ENCODE peak calls at places on chromosomes 5 and 9, in eight cellular contexts. N, A, V, X, U, I, Q and R are unnamed samples.

GRCh38 chr5:154653764-154654483 is 101.3 kb upstream of the LARP1 start:
- DNase-seq in N (no peak), A (peak), V (no peak), X (no peak), U (no peak), I (no peak), Q (no peak), R (no peak)

GRCh38 chr9:16202913-16203734 is 650.3 kb downstream of the CCDC171 start:
- DNase-seq in N (no peak), A (peak), V (no peak), X (peak), U (no peak), I (no peak), Q (peak), R (no peak)

GRCh38 chr9:121622842-121623203 is 28.6 kb upstream of the DAB2IP start:
- DNase-seq in N (no peak), A (no peak), V (no peak), X (no peak), U (no peak), I (no peak), Q (no peak), R (no peak)

GRCh38 chr5:64811050-64811640 is 42.4 kb downstream of the CWC27 start:
- DNase-seq in N (no peak), A (peak), V (peak), X (peak), U (no peak), I (peak), Q (peak), R (no peak)

GRCh38 chr9:127531676-127532075 is 80.4 kb downstream of the LRSAM1 start:
- DNase-seq in N (no peak), A (no peak), V (no peak), X (no peak), U (no peak), I (no peak), Q (no peak), R (no peak)

GRCh38 chr5:109387408-109387974 is 22.3 kb downstream of the PJA2 start:
- DNase-seq in N (no peak), A (no peak), V (no peak), X (no peak), U (no peak), I (no peak), Q (no peak), R (no peak)

GRCh38 chr9:75063556-75064305 is 24.2 kb downstream of the NMRK1 start:
- DNase-seq in N (no peak), A (no peak), V (no peak), X (no peak), U (no peak), I (no peak), Q (no peak), R (no peak)

GRCh38 chr5:32422697-32423096 is 21.8 kb downstream of the ZFR start:
- DNase-seq in N (no peak), A (no peak), V (no peak), X (no peak), U (no peak), I (no peak), Q (no peak), R (no peak)

GRCh38 chr9:132943677-132944293 is 631 bp downstream of the TSC1 start:
- DNase-seq in N (peak), A (peak), V (no peak), X (no peak), U (no peak), I (no peak), Q (no peak), R (no peak)

GRCh38 chr5:14528926-14529325 is 52.7 kb upstream of the OTULINL start:
- DNase-seq in N (no peak), A (no peak), V (no peak), X (no peak), U (no peak), I (no peak), Q (no peak), R (no peak)

GRCh38 chr9:95139121-95139520 is 178.4 kb downstream of the FANCC start:
- DNase-seq in N (no peak), A (no peak), V (no peak), X (no peak), U (no peak), I (no peak), Q (no peak), R (no peak)

GRCh38 chr5:81232449-81233079 is 558 bp upstream of the CKMT2 start:
- DNase-seq in N (no peak), A (no peak), V (no peak), X (no peak), U (no peak), I (no peak), Q (no peak), R (no peak)

GRCh38 chr5:153866176-153866575 is 172.5 kb downstream of the FAM114A2 start:
- DNase-seq in N (no peak), A (no peak), V (no peak), X (no peak), U (no peak), I (no peak), Q (no peak), R (no peak)

GRCh38 chr9:96253059-96253696 is 48.8 kb downstream of the HSD17B3 start:
- DNase-seq in N (no peak), A (no peak), V (no peak), X (no peak), U (no peak), I (no peak), Q (no peak), R (no peak)

GRCh38 chr9:34771023-34771422 is 61.1 kb upstream of the CCL21 start:
- DNase-seq in N (no peak), A (no peak), V (no peak), X (no peak), U (no peak), I (no peak), Q (no peak), R (no peak)

GRCh38 chr5:53733853-53734252 is 173.4 kb downstream of the NDUFS4 start:
- DNase-seq in N (no peak), A (no peak), V (no peak), X (no peak), U (no peak), I (no peak), Q (no peak), R (no peak)

GRCh38 chr5:1983919-1984695 is 101.4 kb upstream of the IRX4 start:
- DNase-seq in N (no peak), A (no peak), V (no peak), X (no peak), U (no peak), I (no peak), Q (no peak), R (no peak)

GRCh38 chr5:61658592-61659008 is 326.5 kb downstream of the ZSWIM6 start:
- DNase-seq in N (peak), A (peak), V (peak), X (peak), U (peak), I (peak), Q (peak), R (peak)

GRCh38 chr5:143717400-143717799 is 94.6 kb upstream of the HMHB1 start:
- DNase-seq in N (no peak), A (peak), V (no peak), X (peak), U (no peak), I (no peak), Q (no peak), R (no peak)

DNA sequence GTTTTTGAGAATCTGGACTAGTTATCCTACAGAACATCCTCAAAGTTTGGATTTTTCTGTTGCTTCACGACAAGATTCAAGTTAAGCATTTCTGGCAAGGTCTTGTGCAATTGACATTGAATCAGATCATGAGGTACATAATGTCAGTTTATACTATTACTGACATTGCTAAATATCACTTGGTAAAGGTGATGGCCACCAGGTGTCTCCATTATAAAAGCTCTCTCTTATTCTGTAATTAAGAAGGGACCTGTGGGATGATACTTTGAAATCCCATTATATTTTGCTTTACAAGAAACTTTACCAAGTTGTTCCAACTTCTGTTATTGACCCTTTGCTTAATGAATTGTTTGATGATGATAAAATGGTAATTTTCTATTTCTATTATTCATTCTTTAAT is 131.0 kb upstream of the ASTN2 start:
- DNase-seq in N (no peak), A (no peak), V (no peak), X (no peak), U (no peak), I (no peak), Q (no peak), R (no peak)
- TF ChIP-seq CTCF in N (no peak), A (no peak), V (no peak), X (no peak), U (no peak), I (no peak), Q (peak), R (no peak)

GRCh38 chr9:134163374-134164196 is 779 bp downstream of the RNU6ATAC start:
- DNase-seq in N (peak), A (peak), V (peak), X (no peak), U (peak), I (peak), Q (peak), R (peak)
- TF ChIP-seq CTCF in N (peak), A (peak), V (no peak), X (peak), U (peak), I (peak), Q (peak), R (no peak)

GRCh38 chr5:57716661-57717060 is 234.1 kb upstream of the ACTBL2 start:
- DNase-seq in N (no peak), A (no peak), V (no peak), X (no peak), U (no peak), I (no peak), Q (no peak), R (no peak)

GRCh38 chr5:57718155-57718554 is 235.5 kb upstream of the ACTBL2 start:
- DNase-seq in N (no peak), A (no peak), V (no peak), X (peak), U (no peak), I (no peak), Q (no peak), R (no peak)

GRCh38 chr5:57719216-57719615 is 236.6 kb upstream of the ACTBL2 start:
- DNase-seq in N (no peak), A (no peak), V (no peak), X (no peak), U (no peak), I (no peak), Q (no peak), R (no peak)

GRCh38 chr5:57715296-57715695 is 232.7 kb upstream of the ACTBL2 start:
- DNase-seq in N (no peak), A (no peak), V (no peak), X (no peak), U (no peak), I (no peak), Q (no peak), R (no peak)

DNA sequence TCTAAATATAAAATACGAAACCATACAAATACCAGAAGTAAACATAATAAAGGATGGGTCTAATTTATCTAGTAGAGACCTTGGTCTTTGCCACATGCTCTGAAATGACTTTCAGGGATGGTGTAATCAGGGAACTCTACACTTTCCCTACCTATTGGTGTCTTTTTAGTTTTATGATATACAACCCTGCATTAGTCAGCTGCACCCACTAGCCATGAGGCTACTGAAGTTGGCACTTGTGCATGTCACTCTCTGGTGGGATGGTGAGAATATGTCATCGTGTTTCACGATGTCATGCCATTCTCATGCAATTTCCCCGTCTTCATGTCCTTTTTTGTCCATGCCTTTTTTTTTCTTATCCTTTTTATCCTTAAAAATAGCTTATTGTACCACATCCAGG is 234.9 kb upstream of the ACTBL2 start:
- DNase-seq in N (no peak), A (no peak), V (no peak), X (no peak), U (no peak), I (no peak), Q (no peak), R (no peak)
- TF ChIP-seq CTCF in N (no peak), A (no peak), V (no peak), X (no peak), U (no peak), I (no peak), Q (no peak), R (no peak)

GRCh38 chr5:142056831-142057696 is 44.2 kb upstream of the GNPDA1 start:
- DNase-seq in N (no peak), A (no peak), V (no peak), X (no peak), U (no peak), I (no peak), Q (no peak), R (no peak)

GRCh38 chr5:142063376-142063775 is 45.2 kb upstream of the NDFIP1 start:
- DNase-seq in N (no peak), A (no peak), V (no peak), X (no peak), U (no peak), I (no peak), Q (no peak), R (no peak)

GRCh38 chr5:142063878-142064331 is 44.7 kb upstream of the NDFIP1 start:
- DNase-seq in N (no peak), A (peak), V (peak), X (peak), U (no peak), I (peak), Q (peak), R (no peak)

GRCh38 chr5:142057697-142058056 is 44.9 kb upstream of the GNPDA1 start:
- DNase-seq in N (no peak), A (no peak), V (no peak), X (no peak), U (no peak), I (no peak), Q (no peak), R (no peak)

DNA sequence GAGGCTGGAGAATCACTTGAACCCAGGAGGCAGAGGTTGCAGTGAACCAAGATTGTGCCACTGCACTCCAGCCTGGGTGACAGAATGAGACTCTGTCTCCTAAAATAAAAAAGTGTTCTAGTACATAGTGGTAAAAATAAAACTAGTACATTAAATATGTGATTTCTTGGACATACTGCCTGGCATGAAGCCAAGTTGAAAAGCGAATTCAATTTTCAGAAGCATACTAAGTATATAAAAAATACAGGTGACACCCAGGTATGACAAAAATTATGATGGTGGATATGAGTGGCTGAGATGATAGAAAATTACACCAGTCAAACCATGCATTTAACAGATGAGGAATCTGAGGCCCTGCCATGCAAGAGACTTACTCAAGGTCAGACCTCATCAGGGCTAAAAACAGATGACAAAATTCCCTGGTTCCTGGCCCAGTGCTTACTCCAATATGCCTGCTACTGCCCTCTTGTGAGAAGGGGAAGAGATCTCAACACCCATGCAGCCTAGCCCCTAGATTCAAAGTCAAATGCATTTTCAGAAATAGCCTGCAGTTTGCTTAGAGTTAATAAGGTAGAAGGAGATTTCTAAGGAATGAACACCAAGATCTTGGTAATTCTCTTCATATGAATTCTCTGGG is 46.6 kb upstream of the GNPDA1 start:
- DNase-seq in N (no peak), A (no peak), V (no peak), X (peak), U (no peak), I (no peak), Q (no peak), R (no peak)
- TF ChIP-seq CTCF in N (no peak), A (no peak), V (no peak), X (peak), U (no peak), I (no peak), Q (no peak), R (no peak)

GRCh38 chr5:167579701-167580045 is 711.8 kb upstream of the WWC1 start:
- DNase-seq in N (no peak), A (no peak), V (no peak), X (no peak), U (no peak), I (no peak), Q (no peak), R (no peak)

GRCh38 chr5:167582916-167583315 is 708.5 kb upstream of the WWC1 start:
- DNase-seq in N (no peak), A (no peak), V (no peak), X (no peak), U (no peak), I (no peak), Q (no peak), R (no peak)

GRCh38 chr5:167585184-167585583 is 706.3 kb upstream of the WWC1 start:
- DNase-seq in N (no peak), A (no peak), V (no peak), X (no peak), U (no peak), I (no peak), Q (no peak), R (no peak)

GRCh38 chr5:167580608-167581007 is 710.8 kb upstream of the WWC1 start:
- DNase-seq in N (no peak), A (no peak), V (no peak), X (no peak), U (no peak), I (no peak), Q (no peak), R (no peak)

GRCh38 chr5:167582263-167582662 is 709.2 kb upstream of the WWC1 start:
- DNase-seq in N (no peak), A (no peak), V (no peak), X (no peak), U (no peak), I (no peak), Q (no peak), R (no peak)
- TF ChIP-seq CTCF in N (no peak), A (no peak), V (no peak), X (peak), U (no peak), I (no peak), Q (no peak), R (no peak)

GRCh38 chr9:90895786-90896185 is 94.2 kb downstream of the SYK start:
- DNase-seq in N (no peak), A (no peak), V (no peak), X (no peak), U (no peak), I (no peak), Q (no peak), R (no peak)

GRCh38 chr9:90899287-90899686 is 97.7 kb downstream of the SYK start:
- DNase-seq in N (no peak), A (no peak), V (no peak), X (no peak), U (no peak), I (no peak), Q (no peak), R (no peak)

GRCh38 chr9:90900130-90900529 is 98.5 kb downstream of the SYK start:
- DNase-seq in N (no peak), A (no peak), V (no peak), X (no peak), U (no peak), I (no peak), Q (peak), R (no peak)

GRCh38 chr9:90896231-90896630 is 94.6 kb downstream of the SYK start:
- DNase-seq in N (no peak), A (no peak), V (no peak), X (no peak), U (no peak), I (no peak), Q (no peak), R (no peak)

DNA sequence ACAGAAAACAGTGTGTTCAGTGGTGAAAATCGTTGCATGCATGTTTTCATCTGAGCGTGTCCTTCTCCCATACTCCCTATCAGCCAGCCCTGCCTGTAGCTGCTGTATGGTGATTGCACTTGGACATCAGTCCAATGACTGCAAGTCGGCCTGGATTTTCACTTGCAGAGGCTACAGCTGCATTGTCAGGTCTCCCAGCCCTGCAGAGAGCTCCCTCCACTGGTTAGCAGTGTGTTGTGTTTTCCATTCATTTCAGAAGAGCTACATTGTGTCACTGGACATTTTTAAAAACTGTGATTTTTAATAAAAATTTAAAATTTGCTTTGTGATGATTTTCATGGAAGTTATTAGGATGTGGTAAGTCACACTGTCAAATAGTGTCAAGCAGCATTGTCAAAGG is 96.6 kb downstream of the SYK start:
- DNase-seq in N (no peak), A (no peak), V (no peak), X (no peak), U (no peak), I (no peak), Q (no peak), R (no peak)
- TF ChIP-seq CTCF in N (no peak), A (no peak), V (peak), X (peak), U (no peak), I (no peak), Q (peak), R (no peak)

GRCh38 chr5:73135429-73136276 is 15.3 kb downstream of the TMEM171 start:
- DNase-seq in N (no peak), A (peak), V (peak), X (peak), U (no peak), I (no peak), Q (peak), R (no peak)
- TF ChIP-seq CTCF in N (peak), A (peak), V (peak), X (peak), U (peak), I (no peak), Q (peak), R (peak)